ENCODE peak calls at places on chromosomes 7 and 10, in nine cellular contexts. A is astrocyte of the cerebellum; V is colonic mucosa; M is fibroblast of villous mesenchyme; T is CD4-positive, alpha-beta T cell; O is nephron progenitor cell; Q is Caco-2; U is chondrocyte; L is A549. K is an unnamed sample.

GRCh38 chr7:132497098-132497497 is 79.2 kb downstream of the PLXNA4 start:
- DNase-seq in A (no peak), V (no peak), M (no peak), T (no peak), O (no peak), Q (no peak), U (no peak), L (no peak), K (no peak)

GRCh38 chr10:88232978-88233537 is 350.1 kb downstream of the RNLS start:
- DNase-seq in A (no peak), V (no peak), M (no peak), T (no peak), O (no peak), Q (no peak), U (no peak), L (no peak), K (no peak)

GRCh38 chr7:139587535-139587934 is 64.0 kb downstream of the CLEC2L start:
- DNase-seq in A (no peak), V (no peak), M (no peak), T (no peak), O (no peak), Q (no peak), U (no peak), L (no peak), K (no peak)

GRCh38 chr10:78175444-78175843 is 141.8 kb downstream of the RPS24 start:
- DNase-seq in A (no peak), V (no peak), M (no peak), T (no peak), O (no peak), Q (no peak), U (no peak), L (no peak), K (no peak)

GRCh38 chr7:30723776-30724175 is 28.2 kb upstream of the INMT start:
- DNase-seq in A (no peak), V (no peak), M (no peak), T (no peak), O (no peak), Q (no peak), U (no peak), L (no peak), K (no peak)

GRCh38 chr10:61758440-61758839 is 95.7 kb downstream of the CABCOCO1 start:
- DNase-seq in A (no peak), V (no peak), M (peak), T (no peak), O (no peak), Q (no peak), U (no peak), L (no peak), K (no peak)

GRCh38 chr10:97850446-97850845 is 803 bp downstream of the GOLGA7B start:
- DNase-seq in A (no peak), V (no peak), M (no peak), T (no peak), O (no peak), Q (no peak), U (no peak), L (no peak), K (no peak)

GRCh38 chr10:20954519-20954918 is 57.4 kb upstream of the NEBL start:
- DNase-seq in A (no peak), V (no peak), M (no peak), T (no peak), O (peak), Q (no peak), U (no peak), L (no peak), K (no peak)

GRCh38 chr10:5434017-5434753 is 21.8 kb downstream of the NET1 start:
- DNase-seq in A (peak), V (no peak), M (peak), T (no peak), O (no peak), Q (no peak), U (no peak), L (peak), K (no peak)

GRCh38 chr7:156017431-156017830 is 205.2 kb upstream of the SHH start:
- DNase-seq in A (no peak), V (no peak), M (no peak), T (no peak), O (no peak), Q (no peak), U (peak), L (no peak), K (no peak)

GRCh38 chr7:32587431-32587948 is 92.2 kb downstream of the AVL9 start:
- DNase-seq in A (peak), V (no peak), M (peak), T (no peak), O (no peak), Q (peak), U (no peak), L (peak), K (no peak)

GRCh38 chr7:79620291-79620690 is 166.8 kb upstream of the MAGI2 start:
- DNase-seq in A (no peak), V (no peak), M (no peak), T (no peak), O (no peak), Q (no peak), U (no peak), L (no peak), K (peak)

GRCh38 chr7:36082910-36083309 is 70.1 kb upstream of the EEPD1 start:
- DNase-seq in A (no peak), V (no peak), M (no peak), T (no peak), O (no peak), Q (no peak), U (no peak), L (peak), K (no peak)
- TF ChIP-seq CTCF in A (peak), V (no peak), M (no peak), T (no peak), O (no peak), Q (no peak), U (peak), L (no peak), K (no peak)

DNA sequence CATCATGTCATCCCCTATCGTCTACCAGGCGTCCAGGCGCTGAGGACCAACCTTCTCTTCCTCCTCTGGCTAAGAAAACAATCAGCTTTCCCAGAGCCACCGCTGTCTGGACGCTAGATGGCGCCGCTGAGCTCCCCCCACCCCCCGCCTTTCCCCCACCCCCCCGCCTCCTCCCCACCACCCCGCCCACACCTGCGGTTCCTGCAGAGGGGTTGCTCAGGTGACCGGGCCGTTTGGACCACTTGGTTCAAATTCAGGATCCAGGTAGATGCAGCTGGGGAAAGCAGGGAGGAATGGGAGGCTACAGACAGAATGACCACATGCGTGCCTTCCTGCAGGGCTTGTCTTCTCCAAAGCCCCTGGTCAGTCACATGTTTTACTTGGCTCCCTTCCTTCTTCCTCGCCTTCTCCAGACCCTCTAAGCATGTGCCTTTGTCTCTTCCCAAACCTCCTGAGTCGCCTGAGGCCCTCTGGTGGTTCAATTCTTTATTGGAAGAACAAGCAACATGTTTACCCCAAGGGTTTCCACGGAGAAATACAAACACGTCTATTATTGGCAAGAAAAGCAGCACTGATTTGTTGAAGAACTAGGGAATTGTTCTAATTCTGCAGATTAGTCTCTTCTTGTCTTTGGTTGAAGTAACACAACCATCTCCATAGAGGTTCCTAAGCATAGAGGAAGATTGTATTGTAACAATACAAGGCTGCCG is 24.7 kb downstream of the AOC1 start:
- DNase-seq in A (peak), V (peak), M (peak), T (peak), O (peak), Q (peak), U (no peak), L (peak), K (peak)
- TF ChIP-seq CTCF in A (peak), V (peak), M (peak), T (peak), O (peak), Q (peak), U (peak), L (peak), K (peak)

GRCh38 chr7:1369856-1370657 is 89.2 kb downstream of the MICALL2 start:
- DNase-seq in A (no peak), V (no peak), M (no peak), T (no peak), O (no peak), Q (no peak), U (peak), L (no peak), K (no peak)

GRCh38 chr7:1367501-1367900 is 91.8 kb downstream of the MICALL2 start:
- DNase-seq in A (no peak), V (no peak), M (no peak), T (no peak), O (no peak), Q (no peak), U (peak), L (no peak), K (no peak)

GRCh38 chr7:1368150-1368681 is 91.1 kb downstream of the MICALL2 start:
- DNase-seq in A (no peak), V (no peak), M (no peak), T (no peak), O (peak), Q (no peak), U (peak), L (no peak), K (no peak)

GRCh38 chr7:1370738-1371137 is 88.5 kb downstream of the MICALL2 start:
- DNase-seq in A (no peak), V (no peak), M (no peak), T (no peak), O (no peak), Q (no peak), U (peak), L (no peak), K (no peak)

DNA sequence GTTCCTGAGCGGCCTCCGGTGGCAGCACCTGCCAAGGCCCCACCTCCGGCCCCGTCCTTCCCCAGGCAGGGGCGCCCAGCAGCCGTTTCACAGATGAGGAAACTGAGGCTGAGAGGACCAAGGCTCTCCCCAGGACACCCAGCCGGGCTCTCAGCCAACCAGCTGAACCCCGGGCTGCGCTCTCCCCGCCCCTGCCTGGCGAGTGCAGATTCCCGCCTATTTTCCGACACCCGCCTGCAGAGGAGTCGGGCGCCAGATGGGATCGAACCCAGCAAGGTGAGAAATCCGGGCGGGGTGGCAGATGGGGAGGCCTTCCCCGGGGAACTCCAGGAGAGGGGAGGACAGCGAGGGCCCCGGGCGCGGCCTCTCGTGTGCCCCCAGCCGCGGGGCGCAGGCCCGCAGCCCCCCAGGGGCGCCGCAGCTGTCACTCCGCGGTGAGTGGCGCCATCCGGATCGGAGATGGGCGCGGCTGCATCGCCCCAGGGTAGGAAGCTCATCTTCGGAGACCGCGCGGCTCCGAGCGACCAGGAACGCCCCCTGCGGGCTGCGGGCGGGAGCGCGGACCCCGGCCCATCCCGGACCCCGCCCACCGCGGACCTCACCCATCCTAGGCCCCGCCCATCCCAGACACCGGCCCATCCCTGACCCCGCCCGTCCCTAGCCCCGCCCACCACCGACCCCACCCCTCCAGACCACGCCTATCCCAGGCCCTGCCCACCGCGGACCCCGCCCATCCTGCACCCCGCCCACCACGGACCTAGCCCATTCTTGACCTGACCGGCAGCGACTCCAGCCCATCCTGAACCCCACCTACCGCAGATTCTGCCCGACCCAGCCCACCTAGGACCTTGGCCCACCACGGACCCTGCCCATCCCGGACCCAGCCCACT is 90.3 kb downstream of the MICALL2 start:
- DNase-seq in A (no peak), V (no peak), M (no peak), T (no peak), O (peak), Q (no peak), U (peak), L (peak), K (peak)
- TF ChIP-seq CTCF in A (peak), V (no peak), M (peak), T (no peak), O (peak), Q (peak), U (peak), L (peak), K (peak)

GRCh38 chr10:76251773-76252617 is 820.6 kb downstream of the LRMDA start:
- DNase-seq in A (no peak), V (peak), M (peak), T (no peak), O (peak), Q (peak), U (no peak), L (no peak), K (no peak)
- TF ChIP-seq CTCF in A (no peak), V (no peak), M (no peak), T (no peak), O (no peak), Q (no peak), U (no peak), L (no peak), K (no peak)

GRCh38 chr7:56290548-56290947 is 174.3 kb upstream of the NUPR2 start:
- DNase-seq in A (no peak), V (no peak), M (no peak), T (no peak), O (no peak), Q (no peak), U (no peak), L (no peak), K (no peak)

DNA sequence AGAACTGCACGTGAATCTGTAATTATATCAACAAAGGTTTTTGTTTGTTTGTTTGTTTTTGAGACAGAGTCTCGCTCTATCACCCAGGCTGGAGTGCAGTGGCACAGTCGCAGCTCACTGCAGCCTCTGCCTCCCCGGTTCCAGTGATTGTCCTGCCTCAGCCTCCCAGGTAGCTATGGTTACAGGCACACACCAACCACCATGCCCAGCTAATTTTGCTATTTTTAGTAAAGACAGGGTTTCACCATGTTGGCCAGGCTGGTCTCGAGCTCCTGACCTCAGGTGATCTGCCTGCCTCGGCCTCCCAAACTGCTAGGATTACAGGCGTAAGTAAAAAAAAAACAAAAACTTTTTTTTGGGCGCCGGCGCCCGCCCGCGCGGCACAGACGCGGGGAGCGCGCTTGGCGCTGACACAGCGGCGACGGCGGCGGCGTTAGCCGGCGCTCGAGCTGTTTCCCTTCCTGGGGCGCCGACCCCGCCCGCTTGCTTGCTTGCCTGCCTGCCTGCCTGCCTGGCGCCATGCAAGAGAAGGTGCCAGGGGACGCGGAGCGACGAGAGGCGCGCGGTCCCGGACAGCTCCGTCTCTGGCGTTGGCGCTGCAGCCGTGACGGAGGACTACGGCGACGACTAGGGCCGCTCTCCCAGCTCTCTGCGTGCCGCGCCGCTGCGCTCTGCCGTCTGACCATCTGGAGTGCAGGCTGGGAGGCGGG is 171.4 kb upstream of the NUPR2 start:
- DNase-seq in A (no peak), V (no peak), M (no peak), T (no peak), O (no peak), Q (no peak), U (no peak), L (no peak), K (no peak)
- TF ChIP-seq CTCF in A (no peak), V (no peak), M (no peak), T (no peak), O (no peak), Q (no peak), U (no peak), L (no peak), K (no peak)

K was measured in endothelial cell.